ENCODE peak calls at places on chromosomes 3 and 15, in seven cellular contexts. B is astrocyte, V is HFFc6, N is coronary artery, M is AG09309, F is H9, Z is OCI-LY7. X is an unnamed sample.

GRCh38 chr15:64892850-64893403 is 18.8 kb upstream of the ANKDD1A start:
- DNase-seq in M (no peak), N (no peak), B (no peak), F (peak; percentile 21), V (no peak), Z (no peak), X (no peak)

GRCh38 chr15:86036243-86036642 is 43.4 kb upstream of the AGBL1 start:
- DNase-seq in N (no peak), M (no peak), B (no peak), V (no peak), F (no peak), Z (no peak), X (no peak)

GRCh38 chr3:38084019-38084968 is 45.3 kb downstream of the DLEC1 start:
- DNase-seq in V (no peak), M (no peak), B (peak; percentile 17), Z (peak; percentile 17), N (no peak), F (no peak), X (no peak)

GRCh38 chr3:171357721-171358120 is 102.5 kb downstream of the TNIK start:
- DNase-seq in B (no peak), Z (no peak), V (no peak), N (no peak), F (no peak), M (no peak), X (no peak)

GRCh38 chr3:150451329-150452084 is 43.4 kb downstream of the TSC22D2 start:
- DNase-seq in B (peak; percentile 30), M (no peak), N (no peak), F (no peak), V (no peak), Z (no peak), X (no peak)

GRCh38 chr3:194051554-194052175 is 84.3 kb upstream of the HES1 start:
- DNase-seq in Z (no peak), N (no peak), F (no peak), M (no peak), B (peak; percentile 25), V (no peak), X (no peak)

GRCh38 chr3:105785790-105786189 is 83.0 kb downstream of the CBLB start:
- DNase-seq in B (no peak), V (no peak), Z (no peak), M (no peak), N (no peak), F (no peak), X (no peak)

GRCh38 chr15:57150066-57150865 is 226.0 kb upstream of the CGNL1 start:
- DNase-seq in Z (no peak), B (peak; percentile 78), F (no peak), V (peak; percentile 19), M (no peak), N (no peak), X (no peak)

GRCh38 chr3:179526989-179527391 is 35.7 kb upstream of the ACTL6A start:
- DNase-seq in Z (no peak), M (no peak), V (peak; percentile 12), F (peak; percentile 74), B (peak; percentile 69), N (no peak), X (no peak)

DNA sequence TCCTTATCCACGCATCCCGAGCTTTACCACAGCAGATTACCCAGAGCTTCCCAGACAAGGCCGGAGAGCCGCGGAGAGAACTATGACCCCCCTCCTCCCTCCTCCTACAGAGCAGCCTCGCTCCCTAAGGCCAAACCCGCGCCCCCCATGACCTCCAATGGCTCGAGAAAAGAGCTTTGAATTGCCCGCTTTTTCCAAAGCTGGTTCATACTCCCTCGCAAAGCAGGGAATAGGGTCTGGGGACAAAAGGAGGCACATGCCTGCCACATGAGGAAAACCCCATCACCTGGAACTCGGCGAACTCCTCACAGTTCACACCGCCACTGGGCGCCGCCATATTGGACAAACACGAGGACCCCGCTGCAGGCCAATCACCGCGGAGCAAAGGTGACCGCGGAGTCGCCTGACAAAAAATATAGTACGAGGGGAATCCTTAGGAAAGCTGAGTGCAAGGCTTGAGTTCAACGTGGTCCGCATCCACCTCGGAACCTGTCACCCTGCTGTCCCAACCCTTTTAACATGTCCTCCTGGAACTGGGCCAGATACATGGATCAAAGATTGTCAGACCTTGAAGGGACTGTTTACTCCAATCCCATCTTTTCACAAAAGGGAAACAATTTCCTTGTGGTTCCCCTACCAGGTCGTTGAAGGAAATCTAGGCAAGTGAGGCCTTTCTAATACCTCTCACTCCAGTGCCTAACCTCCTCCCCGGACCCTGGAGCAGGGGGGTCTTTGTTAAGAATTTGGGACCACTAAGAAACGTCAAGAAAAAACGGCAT is at the start of gene MIX23:
- DNase-seq in V (peak; percentile 79), F (peak; percentile 89), N (peak; percentile 87), Z (peak; percentile 88), M (peak; percentile 33), B (peak; percentile 57), X (peak; percentile 47)
- TF ChIP-seq CTCF in V (no peak), F (no peak), N (peak; percentile 6), Z (no peak), M (no peak), B (no peak), X (no peak)

GRCh38 chr15:60551781-60552161 is 72.8 kb upstream of the ICE2 start:
- DNase-seq in N (no peak), B (no peak), F (no peak), V (no peak), M (no peak), Z (no peak), X (no peak)
- TF ChIP-seq CTCF in N (no peak), B (no peak), F (peak; percentile 47), V (no peak), M (no peak), Z (peak; percentile 44), X (no peak)

GRCh38 chr3:172987268-172987667 is 153.8 kb downstream of the SPATA16 start:
- DNase-seq in F (peak; percentile 34), N (no peak), Z (no peak), V (no peak), B (no peak), M (no peak), X (no peak)
- TF ChIP-seq CTCF in F (peak; percentile 75), N (no peak), Z (peak; percentile 43), V (peak; percentile 32), B (peak; percentile 10), M (no peak), X (peak; percentile 71)

DNA sequence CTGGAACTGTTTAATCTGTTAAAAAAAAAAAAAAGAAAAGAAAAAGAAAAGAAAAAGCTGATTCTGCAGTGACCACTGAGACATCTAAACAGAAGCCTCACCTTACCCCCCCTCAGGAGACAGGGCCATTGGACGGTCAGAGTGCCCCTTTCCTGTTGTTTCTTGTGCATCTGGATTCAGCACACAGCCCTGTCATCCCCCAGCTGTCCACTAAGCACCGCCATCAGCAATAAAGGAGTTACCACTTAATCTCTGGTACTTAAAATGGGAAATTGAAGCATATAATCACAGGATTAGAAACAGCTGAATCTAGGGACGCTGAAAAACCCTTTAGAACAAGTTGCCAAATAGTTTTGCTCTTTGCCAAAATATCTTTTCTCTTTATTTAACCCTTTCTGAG is 62.5 kb downstream of the TRIM69 start:
- DNase-seq in F (no peak), V (no peak), Z (no peak), N (no peak), M (no peak), B (no peak), X (no peak)
- TF ChIP-seq CTCF in F (peak; percentile 31), V (peak; percentile 41), Z (peak; percentile 41), N (no peak), M (no peak), B (peak; percentile 18), X (peak; percentile 32)

GRCh38 chr3:20254268-20255117 is 68.5 kb upstream of the SGO1 start:
- DNase-seq in Z (no peak), V (no peak), B (no peak), F (no peak), N (no peak), M (no peak), X (no peak)
- TF ChIP-seq CTCF in Z (no peak), V (no peak), B (no peak), F (no peak), N (no peak), M (no peak), X (no peak)

GRCh38 chr15:39310633-39311032 is 270.2 kb upstream of the THBS1 start:
- DNase-seq in M (no peak), N (no peak), F (no peak), Z (no peak), B (no peak), V (peak; percentile 27), X (peak; percentile 41)

GRCh38 chr15:39315200-39315599 is 265.7 kb upstream of the THBS1 start:
- DNase-seq in M (no peak), B (no peak), V (no peak), N (no peak), Z (no peak), F (no peak), X (no peak)

GRCh38 chr15:39313881-39314280 is 267.0 kb upstream of the THBS1 start:
- DNase-seq in B (no peak), M (no peak), N (no peak), F (no peak), V (no peak), Z (no peak), X (no peak)

GRCh38 chr15:39313467-39313866 is 267.4 kb upstream of the THBS1 start:
- DNase-seq in N (no peak), M (no peak), B (no peak), Z (no peak), F (no peak), V (no peak), X (no peak)

DNA sequence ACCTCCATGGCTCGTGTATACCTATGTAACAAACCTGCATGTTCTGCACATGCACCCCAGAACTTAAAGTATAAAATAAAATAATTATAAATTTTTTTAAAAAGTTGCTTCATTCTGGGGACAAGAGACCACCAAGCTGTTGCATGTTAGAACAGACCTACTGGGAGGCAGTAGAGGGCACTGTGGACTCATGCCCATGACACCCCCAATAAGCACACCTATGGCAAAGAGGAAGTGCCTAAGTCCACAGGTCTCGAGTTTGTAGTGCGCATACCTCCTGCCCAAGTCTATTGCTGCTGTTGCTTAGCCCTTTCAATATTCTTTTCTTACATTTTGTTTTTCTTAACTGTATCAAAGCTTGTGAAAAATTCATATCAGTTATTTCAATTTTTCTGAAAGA is 267.9 kb upstream of the THBS1 start:
- DNase-seq in M (no peak), F (no peak), V (no peak), Z (peak; percentile 8), N (no peak), B (no peak), X (no peak)
- TF ChIP-seq CTCF in M (peak; percentile 19), F (peak; percentile 61), V (peak; percentile 64), Z (peak; percentile 25), N (no peak), B (no peak), X (peak; percentile 25)

GRCh38 chr3:196502775-196503181 is 790 bp downstream of the RNF168 start:
- DNase-seq in Z (peak; percentile 54), V (peak; percentile 86), N (peak; percentile 76), F (no peak), B (peak; percentile 88), M (peak; percentile 61), X (peak; percentile 43)
- TF ChIP-seq CTCF in Z (no peak), V (no peak), N (no peak), F (no peak), B (no peak), M (no peak), X (no peak)